ENCODE peak calls at places on chromosomes 7 and 10, in eight cellular contexts. F, K, Y, Q, H, G, J and L are unnamed samples. For H3K36me3, the result is how much of the 10 kb centered on the place peaks cover.

GRCh38 chr10:103881420-103882284 is 26.3 kb upstream of the SH3PXD2A start:
- DNase-seq in F (no peak), K (no peak), H (no peak), J (peak), G (peak), Y (peak), Q (no peak), L (peak)

GRCh38 chr10:77267703-77268630 is 369.6 kb downstream of the KCNMA1 start:
- DNase-seq in H (no peak), G (no peak), F (no peak), Q (no peak), J (no peak), K (no peak), Y (no peak), L (no peak)

GRCh38 chr10:128180843-128181242 is 54.6 kb upstream of the MKI67 start:
- DNase-seq in G (no peak), K (no peak), F (no peak), Q (no peak), H (no peak), J (no peak), Y (no peak), L (peak)

GRCh38 chr10:3068201-3068967 is 1.0 kb downstream of the PFKP start:
- DNase-seq in H (peak), G (peak), Y (no peak), J (peak), Q (peak), F (peak), K (peak), L (no peak)

GRCh38 chr7:3236268-3236667 is 64.8 kb upstream of the SDK1 start:
- DNase-seq in F (no peak), K (no peak), Y (no peak), G (no peak), H (no peak), J (no peak), Q (no peak), L (no peak)

GRCh38 chr7:23713285-23714235 is 3.5 kb downstream of the STK31 start:
- DNase-seq in K (no peak), J (no peak), Y (peak), Q (no peak), H (no peak), F (no peak), G (no peak), L (no peak)

GRCh38 chr10:94524146-94524545 is 21.4 kb upstream of the HELLS start:
- DNase-seq in Y (no peak), Q (no peak), G (no peak), K (no peak), F (no peak), H (no peak), J (no peak), L (no peak)

GRCh38 chr10:77431209-77431611 is 206.4 kb downstream of the KCNMA1 start:
- DNase-seq in K (no peak), J (no peak), F (no peak), H (no peak), Q (no peak), Y (no peak), G (no peak), L (no peak)

GRCh38 chr7:137441451-137441850 is 97.9 kb upstream of the PTN start:
- DNase-seq in K (no peak), G (no peak), Y (no peak), J (no peak), H (no peak), F (no peak), Q (no peak), L (no peak)

GRCh38 chr10:68073631-68074403 is 1.3 kb downstream of the HERC4 start:
- DNase-seq in K (no peak), Q (no peak), G (no peak), F (no peak), Y (peak), J (no peak), H (no peak), L (no peak)

GRCh38 chr7:133705596-133705995 is 421.5 kb upstream of the LRGUK start:
- DNase-seq in Y (peak), J (no peak), H (no peak), G (no peak), Q (no peak), F (no peak), K (no peak), L (no peak)

GRCh38 chr10:99394761-99395386 is 35.5 kb downstream of the GOT1 start:
- DNase-seq in K (no peak), F (no peak), J (peak), G (no peak), Q (no peak), H (no peak), Y (peak), L (no peak)

GRCh38 chr7:134901389-134902020 is 84.8 kb upstream of the AGBL3 start:
- DNase-seq in G (no peak), H (no peak), Y (no peak), K (no peak), Q (no peak), J (no peak), F (no peak), L (no peak)

GRCh38 chr10:5919568-5919967 is 29.5 kb downstream of the FBH1 start:
- DNase-seq in K (no peak), F (no peak), G (no peak), Q (no peak), H (no peak), J (no peak), Y (no peak), L (no peak)
- H3K36me3 ChIP-seq in K (under half), F (half or more), G (half or more), Q (half or more), H (half or more), J (under half), Y (half or more), L (half or more)

GRCh38 chr10:64036996-64037666 is 515.9 kb downstream of the REEP3 start:
- DNase-seq in G (no peak), Y (no peak), K (peak), H (no peak), J (no peak), Q (no peak), F (no peak), L (no peak)
- H3K4me3 ChIP-seq in G (no peak), Y (no peak), K (no peak), H (no peak), J (no peak), Q (no peak), F (no peak), L (no peak)

GRCh38 chr10:96612052-96612830 is 25.4 kb upstream of the TM9SF3 start:
- DNase-seq in Y (no peak), K (peak), Q (no peak), F (no peak), H (no peak), G (no peak), J (no peak), L (no peak)
- H3K36me3 ChIP-seq in Y (under half), K (under half), Q (under half), F (under half), H (under half), G (under half), J (under half), L (under half)

GRCh38 chr7:81919494-81919893 is 149.6 kb upstream of the HGF start:
- DNase-seq in G (no peak), F (no peak), Q (peak), Y (no peak), J (no peak), K (no peak), H (no peak), L (no peak)
- H3K4me3 ChIP-seq in G (no peak), F (no peak), Q (no peak), Y (no peak), J (no peak), K (no peak), H (no peak), L (no peak)

DNA sequence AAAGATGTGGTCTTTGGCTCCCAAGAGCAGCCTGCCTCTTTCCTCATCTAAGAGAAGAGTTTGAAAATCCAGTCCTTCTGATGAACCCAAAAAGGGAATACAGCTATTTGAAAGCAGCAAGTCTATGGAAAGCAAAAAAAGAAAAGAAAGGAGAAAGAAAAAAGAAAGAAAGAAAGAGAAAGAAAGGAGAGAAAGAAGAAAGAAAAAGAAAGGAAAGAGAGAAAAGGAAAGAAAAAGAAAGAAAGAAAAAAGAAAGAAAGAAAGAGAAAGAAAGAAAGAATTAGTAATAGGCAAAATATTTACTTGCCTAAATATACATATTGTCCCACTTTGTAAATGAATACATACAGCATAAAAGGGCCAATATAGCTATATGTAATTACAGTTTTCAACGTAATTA is 89.0 kb downstream of the SEMA3D start:
- DNase-seq in H (no peak), G (no peak), Q (no peak), J (no peak), Y (no peak), K (no peak), F (no peak), L (no peak)
- H3K36me3 ChIP-seq in H (under half), G (under half), Q (under half), J (under half), Y (under half), K (under half), F (under half), L (under half)

DNA sequence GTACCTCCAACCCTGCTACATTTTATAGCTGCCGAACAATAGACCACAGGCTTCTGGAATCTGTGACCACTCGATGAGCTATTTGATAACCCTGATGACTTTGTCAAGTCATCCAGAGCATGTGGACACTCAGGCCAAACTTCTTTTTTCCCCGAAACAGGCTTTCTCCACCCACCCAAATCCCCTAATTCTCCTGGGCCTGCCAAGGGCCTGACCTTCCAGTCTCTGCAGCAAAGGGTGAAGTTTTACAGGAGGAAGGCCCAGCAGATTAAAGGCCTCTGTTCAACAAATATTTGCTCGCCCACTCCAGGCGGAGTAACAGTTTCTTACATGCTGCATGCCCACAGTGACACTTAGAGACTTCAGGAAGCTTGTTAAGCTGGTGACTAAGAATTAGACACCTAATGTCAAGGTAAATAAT is 2.0 kb downstream of the JCAD start:
- DNase-seq in K (no peak), G (no peak), H (no peak), J (no peak), F (no peak), Q (no peak), Y (peak), L (no peak)
- H3K4me3 ChIP-seq in K (no peak), G (peak), H (no peak), J (peak), F (peak), Q (no peak), Y (no peak), L (no peak)